ENCODE peak calls at places on chromosomes 16 and 17, in four cellular contexts. F is K562, W is GM12878, C is HepG2. O is an unnamed sample.

GRCh38 chr17:4986403-4986802 is 1.1 kb downstream of the CAMTA2 start:
- DNase-seq in F (no peak), W (no peak), C (no peak), O (no peak)

GRCh38 chr17:44007346-44008204 is 3.2 kb downstream of the NAGS start:
- DNase-seq in F (no peak), W (no peak), C (no peak), O (no peak)

GRCh38 chr16:57141822-57142631 is 43.8 kb downstream of the PSME3IP1 start:
- DNase-seq in F (no peak), W (no peak), C (no peak), O (no peak)

GRCh38 chr16:85536411-85537330 is 76.5 kb upstream of the GSE1 start:
- DNase-seq in F (no peak), W (no peak), C (peak; percentile 53), O (no peak)

GRCh38 chr16:91484-91883 is 13.5 kb downstream of the MPG start:
- DNase-seq in F (no peak), W (no peak), C (no peak), O (no peak)

GRCh38 chr16:27529962-27530361 is 19.8 kb downstream of the GTF3C1 start:
- DNase-seq in F (no peak), W (no peak), C (no peak), O (no peak)

GRCh38 chr16:31268891-31269290 is 9.1 kb downstream of the ITGAM start:
- DNase-seq in F (no peak), W (no peak), C (no peak), O (peak; percentile 41)

GRCh38 chr17:17876959-17877547 is 40.3 kb upstream of the SREBF1 start:
- DNase-seq in F (no peak), W (no peak), C (no peak), O (no peak)

GRCh38 chr17:76179496-76180467 is 38.7 kb upstream of the FOXJ1 start:
- DNase-seq in F (peak; percentile 41), W (peak; percentile 46), C (no peak), O (no peak)

GRCh38 chr16:71293921-71294320 is 4.7 kb upstream of the CMTR2 start:
- DNase-seq in F (no peak), W (no peak), C (no peak), O (no peak)

GRCh38 chr17:77591231-77591785 is 367.2 kb upstream of the TNRC6C start:
- DNase-seq in F (no peak), W (no peak), C (no peak), O (no peak)

GRCh38 chr17:77596491-77597420 is 361.7 kb upstream of the TNRC6C start:
- DNase-seq in F (no peak), W (no peak), C (no peak), O (no peak)

GRCh38 chr17:77592503-77592902 is 366.0 kb upstream of the TNRC6C start:
- DNase-seq in F (no peak), W (no peak), C (no peak), O (no peak)

GRCh38 chr17:77594416-77595209 is 363.9 kb upstream of the TNRC6C start:
- DNase-seq in F (no peak), W (no peak), C (no peak), O (no peak)

GRCh38 chr17:77593081-77593480 is 365.4 kb upstream of the TNRC6C start:
- DNase-seq in F (no peak), W (no peak), C (no peak), O (no peak)
- TF ChIP-seq SP1 in F (no peak), W (no peak), C (no peak), O (no peak)

GRCh38 chr16:89288577-89288844 is 71.0 kb downstream of the ZNF778 start:
- DNase-seq in F (no peak), W (no peak), C (no peak), O (no peak)

GRCh38 chr16:89289428-89290395 is 72.2 kb downstream of the ZNF778 start:
- DNase-seq in F (peak; percentile 87), W (no peak), C (peak; percentile 73), O (peak; percentile 92)

GRCh38 chr16:89287777-89288576 is 70.5 kb downstream of the ZNF778 start:
- DNase-seq in F (no peak), W (no peak), C (no peak), O (no peak)

GRCh38 chr16:89290472-89290871 is 73.0 kb downstream of the ZNF778 start:
- DNase-seq in F (no peak), W (no peak), C (no peak), O (no peak)

GRCh38 chr16:89288966-89289365 is 71.5 kb downstream of the ZNF778 start:
- DNase-seq in F (no peak), W (no peak), C (no peak), O (no peak)
- H4K20me1 ChIP-seq in F (peaks cover 21% of the 10 kb centered on the region), W (peaks cover 3% of the 10 kb centered on the region), C (peaks cover 28% of the 10 kb centered on the region), O (peaks cover 12% of the 10 kb centered on the region)

GRCh38 chr17:58679263-58680037 is 12.4 kb downstream of the TEX14 start:
- DNase-seq in F (peak; percentile 62), W (peak; percentile 89), C (peak; percentile 78), O (no peak)

GRCh38 chr17:58680038-58680369 is 11.8 kb downstream of the TEX14 start:
- DNase-seq in F (no peak), W (no peak), C (no peak), O (no peak)

GRCh38 chr17:58671969-58672368 is 19.9 kb downstream of the TEX14 start:
- DNase-seq in F (no peak), W (no peak), C (no peak), O (no peak)

DNA sequence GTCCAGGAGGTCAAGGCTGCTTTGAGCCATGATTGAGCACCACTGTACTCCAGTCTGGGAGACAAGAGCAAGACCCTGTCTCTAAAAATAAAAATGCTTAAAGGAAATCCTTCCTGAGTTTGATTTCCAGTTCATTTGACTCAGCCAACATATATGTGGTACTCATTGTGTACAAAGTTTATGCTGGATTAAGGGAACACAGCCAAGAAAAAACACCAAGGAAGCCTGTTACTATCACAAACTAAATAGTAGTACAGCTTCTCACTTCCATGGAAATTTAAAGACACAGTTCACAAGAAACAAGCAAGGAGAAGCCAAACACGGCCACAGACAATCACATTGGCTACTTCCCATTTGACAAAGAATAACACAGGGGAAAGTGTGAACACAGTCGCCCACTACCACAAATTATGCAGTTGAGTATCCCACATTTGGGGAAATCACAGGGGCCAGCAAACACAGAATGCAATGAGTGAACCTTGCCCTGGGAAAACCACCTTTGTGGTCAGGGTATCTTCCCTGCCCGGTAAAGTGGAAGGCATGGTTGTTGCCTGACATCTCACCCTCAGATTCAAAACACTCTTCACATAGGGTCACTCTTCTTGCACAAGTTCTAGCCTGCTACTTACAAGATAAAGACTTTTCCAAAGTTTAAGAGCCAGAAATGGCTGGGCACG is 14.5 kb downstream of the TEX14 start:
- DNase-seq in F (no peak), W (no peak), C (no peak), O (no peak)
- TF ChIP-seq HDAC6 in F (no peak), W (no peak), C (no peak), O (no peak)

GRCh38 chr17:60229189-60229802 is 79.5 kb downstream of the CA4 start:
- DNase-seq in F (no peak), W (no peak), C (no peak), O (no peak)
- TF ChIP-seq SP1 in F (no peak), W (no peak), C (no peak), O (no peak)

GRCh38 chr17:67484261-67484660 is 107.2 kb downstream of the PITPNC1 start:
- DNase-seq in F (no peak), W (no peak), C (no peak), O (no peak)
- H4K20me1 ChIP-seq in F (no peaks in the 10 kb centered on the region), W (no peaks in the 10 kb centered on the region), C (no peaks in the 10 kb centered on the region), O (no peaks in the 10 kb centered on the region)

GRCh38 chr16:49859139-49859947 is 3.4 kb upstream of the ZNF423 start:
- DNase-seq in F (peak; percentile 45), W (no peak), C (no peak), O (no peak)
- TF ChIP-seq HDAC6 in F (no peak), W (no peak), C (no peak), O (no peak)

DNA sequence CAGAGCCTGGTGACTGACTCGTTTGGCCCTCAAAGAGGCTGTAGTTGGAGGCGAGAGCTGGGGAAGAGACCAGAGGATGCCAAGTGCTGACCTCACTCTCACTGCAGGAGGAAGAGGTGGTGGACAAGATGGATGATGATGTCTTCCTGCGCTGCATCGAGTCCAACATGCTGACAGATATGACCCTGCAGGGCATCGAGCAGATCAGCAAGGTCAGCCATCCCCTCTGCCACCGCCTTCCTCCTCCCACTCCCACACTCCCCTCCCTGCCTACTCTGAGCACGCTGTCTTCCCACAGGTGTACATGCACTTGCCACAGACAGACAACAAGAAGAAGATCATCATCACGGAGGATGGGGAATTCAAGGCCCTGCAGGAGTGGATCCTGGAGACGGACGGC is 26.9 kb downstream of the POLR2A start:
- DNase-seq in F (peak; percentile 14), W (no peak), C (no peak), O (no peak)
- TF ChIP-seq SP1 in F (no peak), W (no peak), C (no peak), O (no peak)

GRCh38 chr17:57283203-57283971 is 27.1 kb downstream of the MSI2 start:
- DNase-seq in F (no peak), W (no peak), C (no peak), O (no peak)
- H4K20me1 ChIP-seq in F (peaks cover 5% of the 10 kb centered on the region), W (no peaks in the 10 kb centered on the region), C (peaks cover 15% of the 10 kb centered on the region), O (peaks cover 32% of the 10 kb centered on the region)

DNA sequence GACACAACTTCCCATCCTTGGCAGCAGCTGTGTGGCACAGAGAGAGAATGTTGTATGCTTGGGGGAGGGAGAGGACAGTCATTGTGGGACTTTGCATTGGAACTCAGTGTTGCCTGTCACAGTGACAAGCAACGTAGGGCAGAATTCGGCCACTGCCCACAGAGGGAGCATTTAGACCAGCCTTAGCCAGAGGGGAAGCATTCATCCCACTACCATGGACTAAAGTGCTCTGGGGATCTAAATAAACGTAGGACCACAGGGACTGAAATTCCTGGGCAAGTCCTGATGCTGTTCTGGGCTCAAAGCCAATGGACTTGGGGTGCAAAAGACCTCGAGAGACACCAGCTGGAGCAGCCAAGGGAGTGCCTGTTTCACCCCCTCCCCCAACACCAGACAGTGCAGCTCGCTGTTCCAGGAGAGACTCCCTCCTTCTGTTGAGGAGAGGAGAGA is 44.9 kb downstream of the ABCA8 start:
- DNase-seq in F (no peak), W (no peak), C (no peak), O (no peak)
- TF ChIP-seq HDAC6 in F (no peak), W (no peak), C (no peak), O (no peak)

O was measured in H1.